ENCODE peak calls at places on chromosomes 1 and 21, in eight cellular contexts. N, P, J, Q, G, C, X and Z are unnamed samples.

GRCh38 chr1:28792644-28793121 is 19.3 kb upstream of the OPRD1 start:
- DNase-seq in J (no peak), X (no peak), C (no peak), N (no peak), Q (no peak), P (no peak), G (no peak), Z (no peak)

GRCh38 chr1:37999434-38000232 is 5.7 kb downstream of the FHL3 start:
- DNase-seq in N (peak; percentile 70), X (no peak), C (no peak), Q (peak; percentile 80), G (peak; percentile 48), P (peak; percentile 45), J (peak; percentile 63), Z (no peak)

GRCh38 chr1:6770727-6771567 is 14.3 kb upstream of the CAMTA1 start:
- DNase-seq in G (peak; percentile 11), N (peak; percentile 59), J (no peak), P (no peak), X (no peak), C (peak; percentile 35), Q (no peak), Z (no peak)

GRCh38 chr1:234899041-234899787 is 229.4 kb downstream of the TOMM20 start:
- DNase-seq in N (peak; percentile 24), J (peak; percentile 78), P (peak; percentile 63), X (no peak), Q (no peak), C (no peak), G (no peak), Z (no peak)

GRCh38 chr1:41773144-41773571 is 145.6 kb downstream of the HIVEP3 start:
- DNase-seq in J (peak; percentile 84), X (no peak), P (peak; percentile 70), N (peak; percentile 91), Q (no peak), C (no peak), G (no peak), Z (no peak)

GRCh38 chr21:46325073-46325912 is 1.3 kb downstream of the PCNT start:
- DNase-seq in G (peak; percentile 63), C (peak; percentile 60), Q (peak; percentile 79), N (peak; percentile 40), P (peak; percentile 48), J (peak; percentile 50), X (no peak), Z (peak; percentile 56)

GRCh38 chr21:16624468-16625102 is 888.3 kb upstream of the CXADR start:
- DNase-seq in X (no peak), C (no peak), N (no peak), G (peak; percentile 20), Q (no peak), J (no peak), P (no peak), Z (no peak)

GRCh38 chr21:42238185-42238934 is 19.4 kb downstream of the ABCG1 start:
- DNase-seq in N (no peak), G (no peak), J (no peak), Q (no peak), C (no peak), X (no peak), P (no peak), Z (no peak)

GRCh38 chr1:31562707-31563360 is 13.5 kb upstream of the TINAGL1 start:
- DNase-seq in J (no peak), N (no peak), Q (no peak), G (no peak), P (no peak), C (no peak), X (no peak), Z (peak; percentile 47)

GRCh38 chr1:72003092-72003491 is 279.2 kb downstream of the NEGR1 start:
- DNase-seq in X (no peak), G (no peak), Q (no peak), N (no peak), J (no peak), P (no peak), C (no peak), Z (no peak)

GRCh38 chr1:903305-903704 is 20.4 kb upstream of the SAMD11 start:
- DNase-seq in P (no peak), C (peak; percentile 2), J (no peak), N (no peak), X (no peak), Q (no peak), G (no peak), Z (no peak)

GRCh38 chr1:230153655-230154296 is 86.7 kb downstream of the GALNT2 start:
- DNase-seq in J (no peak), C (no peak), G (no peak), X (no peak), Q (no peak), P (no peak), N (peak; percentile 82), Z (no peak)

GRCh38 chr1:39102537-39103320 is 76.6 kb downstream of the NDUFS5 start:
- DNase-seq in N (peak; percentile 82), G (peak; percentile 26), Q (no peak), J (peak; percentile 48), P (peak; percentile 31), C (peak; percentile 75), X (peak; percentile 73), Z (peak; percentile 49)

GRCh38 chr1:62304515-62304914 is 14.7 kb downstream of the KANK4 start:
- DNase-seq in Q (no peak), N (no peak), P (no peak), G (no peak), X (no peak), J (no peak), C (no peak), Z (no peak)

GRCh38 chr1:184716158-184716557 is 38.5 kb downstream of the EDEM3 start:
- DNase-seq in Q (no peak), C (no peak), P (no peak), N (no peak), X (no peak), G (no peak), J (no peak), Z (no peak)

GRCh38 chr1:113452921-113453770 is 62.8 kb downstream of the MAGI3 start:
- DNase-seq in P (no peak), X (no peak), Q (no peak), J (peak; percentile 30), N (peak; percentile 71), G (no peak), C (peak; percentile 13), Z (no peak)
- TF ChIP-seq CTCF in P (peak; percentile 29), X (peak; percentile 23), Q (peak; percentile 37), J (no peak), N (peak; percentile 69), G (peak; percentile 25), C (peak; percentile 29), Z (no peak)

DNA sequence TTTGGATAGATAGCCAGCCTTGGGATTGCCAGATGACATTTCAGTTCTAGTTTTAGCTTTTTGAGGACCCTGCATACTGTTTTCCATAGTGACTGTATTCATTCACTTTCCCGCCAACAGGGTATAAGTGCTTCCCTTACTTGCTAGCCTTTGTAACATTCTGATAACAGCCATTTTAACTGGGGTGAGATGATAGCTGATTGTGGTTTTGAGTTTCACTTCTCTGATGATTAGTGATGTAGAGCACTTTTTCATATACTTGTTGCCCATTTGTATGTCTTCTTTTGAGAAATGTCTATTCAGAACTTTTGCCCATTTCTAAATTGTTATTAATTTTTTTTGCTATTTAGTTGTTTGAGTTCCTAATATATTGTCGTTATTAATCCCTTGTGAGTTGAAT is 152.0 kb downstream of the NTPCR start:
- DNase-seq in Q (no peak), C (no peak), N (no peak), P (no peak), G (no peak), J (no peak), X (no peak), Z (no peak)
- TF ChIP-seq CTCF in Q (no peak), C (no peak), N (no peak), P (no peak), G (no peak), J (no peak), X (no peak), Z (no peak)

DNA sequence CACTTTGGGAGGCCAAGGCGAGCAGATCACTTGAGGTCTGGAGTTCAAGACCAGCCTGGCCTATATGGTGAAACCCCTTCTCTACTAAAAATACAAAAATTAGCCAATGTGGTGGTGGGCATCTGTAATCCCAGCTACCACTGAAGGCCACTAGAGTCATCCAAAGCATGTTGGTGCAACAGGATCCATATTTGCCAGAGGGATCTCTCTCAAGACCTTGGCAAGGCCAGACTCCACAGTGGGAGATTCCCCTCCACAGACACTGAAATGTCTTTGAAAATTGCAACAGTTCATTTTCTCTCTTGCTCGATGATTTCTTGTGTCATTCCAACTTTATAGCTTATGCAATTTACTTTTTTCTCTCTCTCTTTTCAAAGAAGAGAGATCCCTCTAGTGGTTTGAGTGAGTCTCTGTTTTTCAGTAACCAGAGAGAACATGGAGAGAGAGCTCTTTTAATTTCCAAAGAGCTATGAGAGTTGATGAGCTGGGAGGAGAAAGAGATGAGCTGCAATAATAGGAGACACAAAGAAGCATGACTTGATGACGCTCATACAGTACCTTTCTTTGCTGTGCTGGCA is 176.8 kb upstream of the USP25 start:
- DNase-seq in X (no peak), J (no peak), C (no peak), G (no peak), N (peak; percentile 39), Q (no peak), P (no peak), Z (no peak)
- TF ChIP-seq CTCF in X (peak; percentile 54), J (no peak), C (peak; percentile 30), G (peak; percentile 23), N (peak; percentile 53), Q (peak; percentile 10), P (no peak), Z (peak; percentile 50)

DNA sequence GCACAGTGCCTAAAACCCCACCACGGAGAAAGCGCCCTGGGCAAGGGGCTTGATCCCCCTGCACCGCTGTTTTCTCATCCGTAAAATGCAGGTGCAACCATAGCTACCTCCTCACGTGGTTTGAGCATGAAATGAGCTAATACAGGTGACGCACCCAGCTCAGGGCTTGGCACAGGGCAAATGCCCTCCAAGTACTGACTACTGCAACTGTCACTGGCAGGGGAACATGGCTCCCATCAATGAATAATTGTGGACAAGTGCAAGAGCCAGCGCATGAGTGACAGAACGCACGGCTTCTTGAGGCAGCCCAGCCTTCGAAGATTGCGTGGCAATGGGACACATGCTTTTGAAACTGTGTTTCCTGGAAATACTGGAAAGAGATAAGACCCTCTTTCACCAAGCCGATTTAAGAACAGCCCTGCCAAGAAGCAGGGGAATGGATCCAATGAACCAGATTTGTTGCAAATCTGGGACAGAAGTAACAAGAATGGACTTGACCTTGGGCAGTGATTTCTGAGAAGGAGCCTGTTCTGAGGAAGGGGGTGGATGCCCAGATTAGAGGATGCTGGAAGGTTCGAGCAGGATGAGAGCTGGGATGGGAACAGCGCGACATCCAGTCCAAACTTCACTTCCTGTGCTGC is 92.8 kb upstream of the IFFO2 start:
- DNase-seq in J (no peak), X (no peak), C (no peak), P (no peak), N (no peak), G (no peak), Q (peak; percentile 10), Z (no peak)
- TF ChIP-seq CTCF in J (no peak), X (no peak), C (no peak), P (no peak), N (no peak), G (no peak), Q (no peak), Z (no peak)